ENCODE peak calls at places on chromosomes 5 and 9, in eight cellular contexts. I, T, Y, O, H, U, N and G are unnamed samples.

GRCh38 chr9:125066839-125067619 is 76.3 kb downstream of the SCAI start:
- DNase-seq in U (peak), T (no peak), I (no peak), H (no peak), N (no peak), O (no peak), Y (no peak), G (no peak)

GRCh38 chr5:140966293-140967225 is at the start of gene PCDHAC2:
- DNase-seq in N (no peak), U (peak), T (peak), I (no peak), Y (peak), O (peak), H (no peak), G (no peak)

GRCh38 chr5:68652507-68652906 is 437.0 kb downstream of the PIK3R1 start:
- DNase-seq in Y (peak), H (no peak), U (peak), T (no peak), O (no peak), N (no peak), I (no peak), G (no peak)

GRCh38 chr5:98455660-98456059 is 317.8 kb upstream of the RGMB start:
- DNase-seq in H (no peak), O (no peak), U (peak), N (no peak), Y (peak), T (no peak), I (no peak), G (no peak)

GRCh38 chr9:35798658-35799366 is 7.4 kb downstream of the NPR2 start:
- DNase-seq in I (no peak), H (peak), N (no peak), U (peak), Y (peak), T (no peak), O (no peak), G (no peak)

GRCh38 chr5:83000922-83001321 is 76.3 kb downstream of the TMEM167A start:
- DNase-seq in N (no peak), H (no peak), O (no peak), Y (no peak), U (no peak), T (no peak), I (no peak), G (no peak)

GRCh38 chr5:85334-85995 is 6.5 kb upstream of the PLEKHG4B start:
- DNase-seq in U (no peak), T (no peak), O (no peak), I (no peak), N (no peak), H (no peak), Y (no peak), G (no peak)

GRCh38 chr9:137498720-137499150 is 39.6 kb upstream of the NSMF start:
- DNase-seq in T (no peak), I (no peak), U (no peak), O (no peak), Y (no peak), N (no peak), H (no peak), G (no peak)

GRCh38 chr9:89154651-89155336 is 23.8 kb downstream of the SHC3 start:
- DNase-seq in O (no peak), H (no peak), T (no peak), Y (peak), U (peak), N (no peak), I (no peak), G (no peak)

GRCh38 chr9:32854271-32854670 is 70.9 kb downstream of the TMEM215 start:
- DNase-seq in O (no peak), N (no peak), H (no peak), Y (no peak), U (no peak), T (no peak), I (no peak), G (no peak)

GRCh38 chr5:93512799-93513198 is 68.2 kb downstream of the NR2F1-AS1 start:
- DNase-seq in I (no peak), T (no peak), O (no peak), U (peak), Y (peak), N (no peak), H (no peak), G (no peak)

GRCh38 chr9:99368341-99369326 is 146.6 kb downstream of the SEC61B start:
- DNase-seq in O (peak), Y (peak), T (no peak), U (peak), I (peak), N (no peak), H (no peak), G (peak)

GRCh38 chr5:173653822-173654523 is 37.5 kb upstream of the BOD1 start:
- DNase-seq in Y (no peak), I (no peak), N (no peak), U (no peak), O (no peak), T (no peak), H (no peak), G (no peak)

GRCh38 chr5:78569441-78569840 is 79.1 kb downstream of the LHFPL2 start:
- DNase-seq in O (peak), U (peak), N (peak), Y (no peak), I (no peak), T (peak), H (no peak), G (no peak)

GRCh38 chr5:181217111-181217804 is 5.8 kb upstream of the TRIM41 start:
- DNase-seq in I (peak), T (peak), H (peak), Y (peak), O (peak), U (peak), N (no peak), G (peak)

GRCh38 chr9:16210440-16210839 is 657.6 kb downstream of the CCDC171 start:
- DNase-seq in O (no peak), N (no peak), U (no peak), I (no peak), T (no peak), H (no peak), Y (no peak), G (no peak)

GRCh38 chr9:98135938-98136337 is 16.9 kb upstream of the TRIM14 start:
- DNase-seq in T (no peak), U (no peak), H (no peak), N (no peak), O (no peak), Y (no peak), I (no peak), G (no peak)

GRCh38 chr5:179233909-179234562 is 111.2 kb downstream of the ADAMTS2 start:
- DNase-seq in H (no peak), I (no peak), O (no peak), N (no peak), Y (no peak), U (no peak), T (peak), G (no peak)

GRCh38 chr9:116042321-116042720 is 111.3 kb upstream of the PAPPA start:
- DNase-seq in N (no peak), T (no peak), Y (no peak), H (no peak), O (no peak), U (no peak), I (no peak), G (no peak)

GRCh38 chr5:1497795-1498622 is 25.8 kb downstream of the LPCAT1 start:
- DNase-seq in T (no peak), H (no peak), I (peak), U (no peak), N (no peak), Y (no peak), O (no peak), G (no peak)

GRCh38 chr5:104643320-104643719 is 1080.7 kb upstream of the NUDT12 start:
- DNase-seq in Y (no peak), T (no peak), O (no peak), U (no peak), I (no peak), H (no peak), N (no peak), G (no peak)

GRCh38 chr9:37719526-37719925 is 34.1 kb upstream of the TRMT10B start:
- DNase-seq in Y (no peak), H (no peak), N (no peak), O (no peak), T (no peak), I (no peak), U (no peak), G (no peak)

GRCh38 chr5:146751781-146752401 is 126.7 kb downstream of the PPP2R2B start:
- DNase-seq in I (no peak), T (no peak), H (peak), N (no peak), Y (no peak), O (no peak), U (no peak), G (no peak)

GRCh38 chr9:134993996-134994720 is 76.4 kb upstream of the FCN1 start:
- DNase-seq in U (no peak), I (no peak), T (no peak), Y (no peak), O (no peak), N (no peak), H (no peak), G (no peak)

GRCh38 chr9:96022445-96023031 is 147.0 kb downstream of the ERCC6L2 start:
- DNase-seq in I (no peak), U (no peak), O (peak), N (no peak), H (no peak), Y (no peak), T (no peak), G (no peak)

GRCh38 chr5:123665822-123666371 is 153.9 kb downstream of the CSNK1G3 start:
- DNase-seq in T (no peak), N (no peak), I (no peak), U (no peak), H (no peak), O (no peak), Y (peak), G (no peak)

GRCh38 chr9:73180373-73180772 is 28.7 kb downstream of the ANXA1 start:
- DNase-seq in T (no peak), Y (peak), U (peak), H (no peak), I (no peak), O (no peak), N (no peak), G (no peak)

GRCh38 chr9:93575706-93576295 is 583 bp upstream of the PHF2 start:
- DNase-seq in Y (no peak), H (peak), I (peak), N (no peak), T (no peak), O (peak), U (no peak), G (peak)